ENCODE peak calls at places on chromosome 5, in eight cellular contexts. L is NCI-H69, S is A172, W is nucleus accumbens, F is neural crest cell, N is lower lobe of right lung, R is NCI-H1092, C is myocyte. J is an unnamed sample.

GRCh38 chr5:94847726-94848125 is 229.3 kb downstream of the SLF1 start:
- DNase-seq in L (no peak), S (no peak), W (no peak), F (no peak), N (no peak), R (no peak), C (no peak), J (no peak)

GRCh38 chr5:87403899-87404298 is 8.8 kb downstream of the CCNH start:
- DNase-seq in L (no peak), S (no peak), W (no peak), F (no peak), N (no peak), R (no peak), C (no peak), J (no peak)

GRCh38 chr5:16508730-16509531 is 43.3 kb upstream of the ZNF622 start:
- DNase-seq in L (peak), S (peak), W (no peak), F (no peak), N (peak), R (no peak), C (peak), J (peak)

GRCh38 chr5:530556-530955 is 6.3 kb upstream of the SLC9A3 start:
- DNase-seq in L (no peak), S (no peak), W (no peak), F (no peak), N (peak), R (no peak), C (no peak), J (no peak)

GRCh38 chr5:127335381-127335780 is 44.8 kb downstream of the MEGF10 start:
- DNase-seq in L (no peak), S (no peak), W (no peak), F (no peak), N (no peak), R (no peak), C (no peak), J (no peak)

GRCh38 chr5:139636207-139636792 is 11.8 kb upstream of the CXXC5 start:
- DNase-seq in L (peak), S (no peak), W (no peak), F (no peak), N (no peak), R (no peak), C (no peak), J (no peak)

GRCh38 chr5:932628-933250 is 40.1 kb downstream of the TRIP13 start:
- DNase-seq in L (no peak), S (no peak), W (no peak), F (no peak), N (no peak), R (no peak), C (peak), J (peak)

GRCh38 chr5:174825587-174825986 is 101.2 kb downstream of the MSX2 start:
- DNase-seq in L (no peak), S (peak), W (no peak), F (no peak), N (no peak), R (no peak), C (peak), J (peak)

GRCh38 chr5:149886060-149886459 is 58.5 kb downstream of the PDE6A start:
- DNase-seq in L (no peak), S (peak), W (no peak), F (no peak), N (no peak), R (no peak), C (peak), J (peak)

GRCh38 chr5:59433174-59433573 is 460.4 kb downstream of the PDE4D start:
- DNase-seq in L (no peak), S (no peak), W (no peak), F (no peak), N (no peak), R (no peak), C (no peak), J (no peak)

GRCh38 chr5:5182508-5183191 is 42.5 kb downstream of the ADAMTS16 start:
- DNase-seq in L (no peak), S (no peak), W (no peak), F (no peak), N (no peak), R (no peak), C (no peak), J (no peak)

GRCh38 chr5:159053216-159053615 is 46.5 kb downstream of the EBF1 start:
- DNase-seq in L (no peak), S (no peak), W (no peak), F (no peak), N (no peak), R (no peak), C (no peak), J (no peak)

GRCh38 chr5:96565843-96566242 is 96.3 kb upstream of the CAST start:
- DNase-seq in L (peak), S (peak), W (no peak), F (no peak), N (no peak), R (peak), C (peak), J (peak)

GRCh38 chr5:157280927-157281326 is 15.0 kb downstream of the CYFIP2 start:
- DNase-seq in L (no peak), S (peak), W (no peak), F (no peak), N (no peak), R (no peak), C (no peak), J (peak)

GRCh38 chr5:2201011-2201410 is 318.3 kb upstream of the IRX4 start:
- DNase-seq in L (no peak), S (no peak), W (no peak), F (no peak), N (no peak), R (no peak), C (no peak), J (no peak)

GRCh38 chr5:168831438-168831837 is 252.3 kb upstream of the PANK3 start:
- DNase-seq in L (peak), S (no peak), W (no peak), F (no peak), N (no peak), R (no peak), C (no peak), J (no peak)

GRCh38 chr5:124746252-124746915 is at the start of gene ZNF608:
- DNase-seq in L (peak), S (peak), W (peak), F (no peak), N (no peak), R (no peak), C (peak), J (peak)

GRCh38 chr5:113502073-113502472 is 11.4 kb upstream of the YTHDC2 start:
- DNase-seq in L (no peak), S (no peak), W (no peak), F (no peak), N (no peak), R (no peak), C (no peak), J (no peak)

GRCh38 chr5:137737349-137738256 is 1.7 kb upstream of the KLHL3 start:
- DNase-seq in L (no peak), S (no peak), W (no peak), F (no peak), N (no peak), R (no peak), C (no peak), J (no peak)

GRCh38 chr5:67146574-67146973 is 50.0 kb downstream of the CD180 start:
- DNase-seq in L (no peak), S (no peak), W (no peak), F (no peak), N (no peak), R (no peak), C (no peak), J (no peak)

GRCh38 chr5:39164529-39165402 is 54.6 kb downstream of the FYB1 start:
- DNase-seq in L (no peak), S (no peak), W (no peak), F (no peak), N (no peak), R (no peak), C (no peak), J (no peak)

GRCh38 chr5:145975361-145976066 is 39.1 kb downstream of the SH3RF2 start:
- DNase-seq in L (peak), S (peak), W (no peak), F (no peak), N (no peak), R (no peak), C (peak), J (peak)

GRCh38 chr5:73299665-73300435 is 126.9 kb downstream of the TMEM174 start:
- DNase-seq in L (no peak), S (no peak), W (no peak), F (no peak), N (no peak), R (no peak), C (no peak), J (no peak)

GRCh38 chr5:156640751-156641241 is 209.3 kb upstream of the PPP1R2B start:
- DNase-seq in L (no peak), S (no peak), W (no peak), F (no peak), N (no peak), R (no peak), C (peak), J (peak)

GRCh38 chr5:126416266-126416925 is 6.8 kb upstream of the GRAMD2B start:
- DNase-seq in L (no peak), S (no peak), W (no peak), F (no peak), N (no peak), R (no peak), C (no peak), J (no peak)